ENCODE peak calls at places on chromosomes 16 and 17, in six cellular contexts. P is epithelial cell of esophagus; A is frontal cortex; F is CD4-positive, alpha-beta T cell; N is adrenal gland; M is T-helper 2 cell. B is an unnamed sample.

GRCh38 chr17:21495281-21495680 is 119.1 kb downstream of the KCNJ12 start:
- DNase-seq in P (no peak), A (no peak), F (no peak), N (no peak), M (no peak), B (no peak)

GRCh38 chr17:62981933-62982332 is 15.9 kb downstream of the TANC2 start:
- DNase-seq in P (peak), A (no peak), F (no peak), N (no peak), M (no peak), B (no peak)

GRCh38 chr17:21286771-21287702 is 2.5 kb downstream of the MAP2K3 start:
- DNase-seq in P (peak), A (no peak), F (no peak), N (peak), M (no peak), B (no peak)

GRCh38 chr17:37239690-37240344 is 136.0 kb upstream of the C17orf78 start:
- DNase-seq in P (peak), A (peak), F (no peak), N (no peak), M (no peak), B (peak)

GRCh38 chr17:77619326-77619725 is 339.2 kb upstream of the TNRC6C start:
- DNase-seq in P (no peak), A (no peak), F (no peak), N (no peak), M (no peak), B (no peak)

GRCh38 chr17:16428098-16428882 is 12.9 kb downstream of the TRPV2 start:
- DNase-seq in P (peak), A (peak), F (peak), N (peak), M (no peak), B (no peak)

GRCh38 chr16:86251682-86252081 is 258.6 kb upstream of the FOXF1 start:
- DNase-seq in P (no peak), A (no peak), F (no peak), N (no peak), M (no peak), B (no peak)

GRCh38 chr17:39598635-39599005 is 9.1 kb downstream of the NEUROD2 start:
- DNase-seq in P (no peak), A (no peak), F (no peak), N (no peak), M (no peak), B (no peak)

GRCh38 chr17:35496470-35497290 is 40.8 kb downstream of the SLFN12L start:
- DNase-seq in P (no peak), A (no peak), F (no peak), N (no peak), M (no peak), B (no peak)

GRCh38 chr17:8192070-8192815 is 2.3 kb upstream of the BORCS6 start:
- DNase-seq in P (peak), A (peak), F (peak), N (peak), M (peak), B (peak)

GRCh38 chr16:56246051-56246817 is 54.9 kb downstream of the GNAO1 start:
- DNase-seq in P (peak), A (no peak), F (no peak), N (no peak), M (no peak), B (peak)

GRCh38 chr16:3038256-3038655 is 1.5 kb upstream of the BICDL2 start:
- DNase-seq in P (peak), A (no peak), F (no peak), N (no peak), M (no peak), B (no peak)

GRCh38 chr17:66885417-66885816 is 50.5 kb downstream of the CACNG5 start:
- DNase-seq in P (no peak), A (no peak), F (no peak), N (no peak), M (no peak), B (no peak)

GRCh38 chr17:78105551-78105950 is 23.0 kb downstream of the TMC6 start:
- DNase-seq in P (no peak), A (no peak), F (no peak), N (no peak), M (no peak), B (no peak)

GRCh38 chr17:16515933-16516332 is 23.9 kb upstream of the LRRC75A start:
- DNase-seq in P (no peak), A (no peak), F (no peak), N (no peak), M (no peak), B (no peak)

GRCh38 chr16:27222499-27223225 is 19.3 kb downstream of the KDM8 start:
- DNase-seq in P (no peak), A (no peak), F (no peak), N (no peak), M (no peak), B (no peak)

GRCh38 chr17:57675988-57676387 is 69.1 kb downstream of the CCDC182 start:
- DNase-seq in P (peak), A (no peak), F (no peak), N (peak), M (no peak), B (no peak)

GRCh38 chr17:65711671-65712276 is 150.3 kb upstream of the AXIN2 start:
- DNase-seq in P (no peak), A (no peak), F (no peak), N (no peak), M (no peak), B (no peak)

GRCh38 chr16:55711959-55712876 is 56.4 kb downstream of the SLC6A2 start:
- DNase-seq in P (peak), A (peak), F (peak), N (peak), M (peak), B (peak)

GRCh38 chr17:72092710-72093322 is 28.0 kb upstream of the SOX9 start:
- DNase-seq in P (no peak), A (no peak), F (no peak), N (no peak), M (no peak), B (no peak)

GRCh38 chr17:41338961-41339485 is 11.6 kb downstream of the KRT33A start:
- DNase-seq in P (peak), A (no peak), F (peak), N (no peak), M (peak), B (no peak)

GRCh38 chr17:29645516-29646051 is 22.9 kb upstream of the CORO6 start:
- DNase-seq in P (no peak), A (no peak), F (no peak), N (peak), M (no peak), B (no peak)